ENCODE peak calls at places on chromosomes 11 and 22, in four cellular contexts. One of them, this sample, is unnamed.

GRCh38 chr22:39084666-39085065 is 7.6 kb downstream of the APOBEC3G start:
- DNase-seq in GM23338: no peak
- DNase-seq in hepatocyte: no peak
- DNase-seq in IMR-90: no peak
- DNase-seq in this sample: no peak

GRCh38 chr11:13140028-13140870 is 131.1 kb downstream of the RASSF10 start:
- DNase-seq in GM23338: no peak
- DNase-seq in IMR-90: peak; percentile 26
- DNase-seq in hepatocyte: peak; percentile 89
- DNase-seq in this sample: no peak

GRCh38 chr11:44765026-44765595 is 38.3 kb downstream of the TSPAN18 start:
- DNase-seq in GM23338: no peak
- DNase-seq in hepatocyte: no peak
- DNase-seq in IMR-90: no peak
- DNase-seq in this sample: no peak

GRCh38 chr11:6626971-6627761 is 7.9 kb upstream of the TPP1 start:
- DNase-seq in IMR-90: no peak
- DNase-seq in GM23338: no peak
- DNase-seq in hepatocyte: no peak
- DNase-seq in this sample: no peak

GRCh38 chr11:131025020-131025419 is 108.7 kb upstream of the SNX19 start:
- DNase-seq in IMR-90: peak; percentile 72
- DNase-seq in hepatocyte: peak; percentile 48
- DNase-seq in GM23338: peak; percentile 85
- DNase-seq in this sample: no peak

GRCh38 chr11:74839445-74839844 is 90.8 kb downstream of the RNF169 start:
- DNase-seq in IMR-90: no peak
- DNase-seq in GM23338: no peak
- DNase-seq in hepatocyte: no peak
- DNase-seq in this sample: no peak

GRCh38 chr22:44068422-44069191 is 44.5 kb downstream of the PARVB start:
- DNase-seq in hepatocyte: no peak
- DNase-seq in IMR-90: no peak
- DNase-seq in GM23338: no peak
- DNase-seq in this sample: no peak

GRCh38 chr11:120219935-120220746 is 9.3 kb downstream of the OAF start:
- DNase-seq in GM23338: no peak
- DNase-seq in IMR-90: no peak
- DNase-seq in hepatocyte: no peak
- DNase-seq in this sample: no peak

GRCh38 chr11:126636911-126637799 is 281.7 kb downstream of the ST3GAL4 start:
- DNase-seq in hepatocyte: no peak
- DNase-seq in GM23338: no peak
- DNase-seq in IMR-90: peak; percentile 85
- DNase-seq in this sample: no peak

GRCh38 chr11:44731685-44732411 is 5.1 kb downstream of the TSPAN18 start:
- DNase-seq in GM23338: peak; percentile 51
- DNase-seq in hepatocyte: no peak
- DNase-seq in IMR-90: no peak
- DNase-seq in this sample: no peak

GRCh38 chr22:21816787-21817496 is 50.5 kb downstream of the MAPK1 start:
- DNase-seq in GM23338: no peak
- DNase-seq in hepatocyte: peak; percentile 36
- DNase-seq in IMR-90: peak; percentile 95
- DNase-seq in this sample: peak; percentile 83

GRCh38 chr11:33257160-33257896 is at the start of gene HIPK3:
- DNase-seq in GM23338: peak; percentile 88
- DNase-seq in hepatocyte: peak; percentile 95
- DNase-seq in IMR-90: peak; percentile 68
- DNase-seq in this sample: peak; percentile 91

GRCh38 chr22:50739894-50740293 is 1.9 kb downstream of the ACR start:
- DNase-seq in IMR-90: no peak
- DNase-seq in GM23338: no peak
- DNase-seq in hepatocyte: no peak
- DNase-seq in this sample: no peak

GRCh38 chr22:29302402-29302680 is 4.1 kb upstream of the GAS2L1 start:
- DNase-seq in IMR-90: no peak
- DNase-seq in hepatocyte: no peak
- DNase-seq in GM23338: no peak
- DNase-seq in this sample: no peak

GRCh38 chr11:12284321-12285050 is 92.9 kb upstream of the PARVA start:
- DNase-seq in IMR-90: peak; percentile 70
- DNase-seq in GM23338: no peak
- DNase-seq in hepatocyte: no peak
- DNase-seq in this sample: no peak

GRCh38 chr11:28243596-28243995 is 135.4 kb downstream of the METTL15 start:
- DNase-seq in hepatocyte: no peak
- DNase-seq in IMR-90: peak; percentile 14
- DNase-seq in GM23338: no peak
- DNase-seq in this sample: no peak

GRCh38 chr22:32528316-32528715 is 53.7 kb downstream of the FBXO7 start:
- DNase-seq in IMR-90: no peak
- DNase-seq in hepatocyte: no peak
- DNase-seq in GM23338: no peak
- DNase-seq in this sample: no peak

GRCh38 chr11:68469642-68470041 is 9.1 kb downstream of the PPP6R3 start:
- DNase-seq in GM23338: no peak
- DNase-seq in IMR-90: no peak
- DNase-seq in hepatocyte: no peak
- DNase-seq in this sample: no peak

GRCh38 chr11:114218508-114218907 is 77.7 kb upstream of the NNMT start:
- DNase-seq in hepatocyte: no peak
- DNase-seq in IMR-90: no peak
- DNase-seq in GM23338: no peak
- DNase-seq in this sample: no peak

GRCh38 chr11:60987577-60988277 is 16.2 kb downstream of the CD6 start:
- DNase-seq in IMR-90: no peak
- DNase-seq in hepatocyte: no peak
- DNase-seq in GM23338: no peak
- DNase-seq in this sample: no peak

GRCh38 chr11:41879186-41879738 is 419.8 kb upstream of the LRRC4C start:
- DNase-seq in hepatocyte: no peak
- DNase-seq in IMR-90: no peak
- DNase-seq in GM23338: no peak
- DNase-seq in this sample: no peak

GRCh38 chr22:28810839-28811491 is 10.6 kb upstream of the XBP1 start:
- DNase-seq in GM23338: no peak
- DNase-seq in hepatocyte: no peak
- DNase-seq in IMR-90: no peak
- DNase-seq in this sample: no peak

GRCh38 chr11:33674035-33674814 is 26.4 kb downstream of the C11orf91 start:
- DNase-seq in hepatocyte: no peak
- DNase-seq in IMR-90: peak; percentile 86
- DNase-seq in GM23338: no peak
- DNase-seq in this sample: no peak

GRCh38 chr11:114160884-114161283 is 101.4 kb downstream of the ZBTB16 start:
- DNase-seq in hepatocyte: no peak
- DNase-seq in GM23338: no peak
- DNase-seq in IMR-90: no peak
- DNase-seq in this sample: no peak

GRCh38 chr11:132658004-132658403 is 874.3 kb downstream of the OPCML start:
- DNase-seq in hepatocyte: no peak
- DNase-seq in IMR-90: no peak
- DNase-seq in GM23338: no peak
- DNase-seq in this sample: no peak

GRCh38 chr11:121881806-121882205 is 234.2 kb downstream of the BLID start:
- DNase-seq in hepatocyte: no peak
- DNase-seq in GM23338: no peak
- DNase-seq in IMR-90: peak; percentile 91
- DNase-seq in this sample: no peak

GRCh38 chr11:117058761-117059233 is 39.4 kb downstream of the SIK3 start:
- DNase-seq in GM23338: peak; percentile 47
- DNase-seq in IMR-90: peak; percentile 68
- DNase-seq in hepatocyte: no peak
- DNase-seq in this sample: no peak

GRCh38 chr11:117860139-117860538 is 16.3 kb downstream of the FXYD6 start:
- DNase-seq in GM23338: no peak
- DNase-seq in hepatocyte: no peak
- DNase-seq in IMR-90: no peak
- DNase-seq in this sample: no peak

GRCh38 chr22:24592846-24593809 is at the start of gene LRRC75B:
- DNase-seq in GM23338: peak; percentile 92
- DNase-seq in IMR-90: peak; percentile 85
- DNase-seq in hepatocyte: peak; percentile 93
- DNase-seq in this sample: peak; percentile 81

GRCh38 chr11:61541568-61541967 is 33.0 kb downstream of the LRRC10B start:
- DNase-seq in GM23338: peak; percentile 80
- DNase-seq in hepatocyte: no peak
- DNase-seq in IMR-90: peak; percentile 52
- DNase-seq in this sample: peak; percentile 58

GRCh38 chr11:73217810-73218105 is 323 bp upstream of the P2RY2 start:
- DNase-seq in hepatocyte: no peak
- DNase-seq in IMR-90: no peak
- DNase-seq in GM23338: no peak
- DNase-seq in this sample: no peak
- H3K4me3 ChIP-seq in hepatocyte: peak overlapping the region; percentile 35
- H3K4me3 ChIP-seq in IMR-90: no peak overlapping the region
- H3K4me3 ChIP-seq in GM23338: peak overlapping the region; percentile 70
- H3K4me3 ChIP-seq in this sample: no peak overlapping the region

DNA sequence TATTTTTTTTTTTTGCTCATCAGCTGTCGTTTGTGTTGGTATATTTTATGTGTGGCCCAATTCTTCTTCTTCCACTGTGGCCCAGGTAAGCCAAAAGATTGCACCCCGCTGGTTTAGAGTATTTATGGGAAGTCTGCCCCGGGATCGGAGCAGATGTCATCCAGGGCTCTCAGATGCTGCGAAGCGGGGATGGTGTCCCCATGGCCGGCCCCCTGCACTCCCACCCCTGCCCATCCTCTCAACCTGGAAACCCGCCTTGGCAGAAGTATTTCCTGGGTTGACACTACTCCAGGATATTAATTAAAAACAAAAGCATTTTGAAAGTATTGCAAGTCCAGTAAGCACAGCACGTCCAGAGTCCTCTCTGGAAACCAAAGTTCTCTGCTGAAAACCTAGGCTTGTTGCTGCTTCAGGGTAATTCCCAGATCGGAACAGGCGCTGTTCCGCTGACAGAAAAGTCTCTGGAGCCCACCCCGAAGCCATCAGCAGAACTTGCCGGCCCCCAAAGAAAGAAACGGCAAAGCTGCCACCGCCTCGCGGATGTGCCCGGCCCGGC is 833 bp downstream of the SCUBE2 start:
- DNase-seq in hepatocyte: no peak
- DNase-seq in IMR-90: no peak
- DNase-seq in GM23338: peak; percentile 21
- DNase-seq in this sample: no peak
- H2AFZ ChIP-seq in hepatocyte: peak overlapping the region; percentile 71
- H2AFZ ChIP-seq in IMR-90: peak overlapping the region; percentile 58
- H2AFZ ChIP-seq in GM23338: peak overlapping the region; percentile 93
- H2AFZ ChIP-seq in this sample: no peak overlapping the region

DNA sequence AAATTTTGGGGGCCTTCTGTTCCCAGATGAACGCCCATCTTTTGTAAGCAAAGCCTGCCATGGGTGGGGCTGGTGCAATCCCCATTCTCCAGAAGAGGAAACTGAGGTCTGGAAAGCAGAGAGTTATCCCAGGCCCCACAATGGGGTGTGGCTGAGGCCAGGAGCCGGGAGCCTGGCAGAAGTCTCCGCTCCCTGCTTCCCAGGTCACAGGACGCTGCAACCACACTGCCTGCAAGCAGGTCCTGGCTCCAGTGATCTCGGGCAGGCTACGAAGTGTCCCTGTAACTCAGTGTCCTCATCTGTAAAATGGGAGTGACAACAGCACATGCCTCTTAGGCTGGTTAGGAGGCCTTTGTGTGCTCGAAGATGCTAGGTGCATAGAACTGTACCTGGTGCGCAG is 1.7 kb downstream of the PLCB3 start:
- DNase-seq in GM23338: no peak
- DNase-seq in IMR-90: no peak
- DNase-seq in hepatocyte: no peak
- DNase-seq in this sample: no peak
- H3K4me3 ChIP-seq in GM23338: peak overlapping the region; percentile 94
- H3K4me3 ChIP-seq in IMR-90: no peak overlapping the region
- H3K4me3 ChIP-seq in hepatocyte: no peak overlapping the region
- H3K4me3 ChIP-seq in this sample: peak overlapping the region; percentile 95

DNA sequence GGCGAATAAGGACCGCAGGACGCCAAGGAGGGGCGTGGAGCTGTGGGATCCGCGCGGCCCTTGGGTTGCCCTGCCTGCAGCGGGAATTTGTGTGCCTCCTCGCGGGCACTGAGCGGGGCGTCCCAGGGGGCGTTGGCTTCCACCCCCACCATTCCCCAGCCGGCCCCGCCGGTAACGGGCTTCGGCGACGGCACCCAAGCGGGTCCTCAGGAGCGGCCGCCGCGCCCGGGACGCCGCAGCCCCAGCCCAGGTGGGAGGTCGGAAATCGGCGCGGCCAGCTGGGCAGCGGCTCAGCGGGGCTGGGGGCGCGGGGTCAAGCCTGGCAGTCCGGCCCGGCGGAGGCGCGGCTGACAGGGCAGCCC is 320 bp downstream of the CLTCL1 start:
- DNase-seq in hepatocyte: peak; percentile 63
- DNase-seq in GM23338: peak; percentile 50
- DNase-seq in IMR-90: no peak
- DNase-seq in this sample: no peak
- H2AFZ ChIP-seq in hepatocyte: peak overlapping the region; percentile 95
- H2AFZ ChIP-seq in GM23338: peak overlapping the region; percentile 97
- H2AFZ ChIP-seq in IMR-90: peak overlapping the region; percentile 96
- H2AFZ ChIP-seq in this sample: peak overlapping the region; percentile 79

DNA sequence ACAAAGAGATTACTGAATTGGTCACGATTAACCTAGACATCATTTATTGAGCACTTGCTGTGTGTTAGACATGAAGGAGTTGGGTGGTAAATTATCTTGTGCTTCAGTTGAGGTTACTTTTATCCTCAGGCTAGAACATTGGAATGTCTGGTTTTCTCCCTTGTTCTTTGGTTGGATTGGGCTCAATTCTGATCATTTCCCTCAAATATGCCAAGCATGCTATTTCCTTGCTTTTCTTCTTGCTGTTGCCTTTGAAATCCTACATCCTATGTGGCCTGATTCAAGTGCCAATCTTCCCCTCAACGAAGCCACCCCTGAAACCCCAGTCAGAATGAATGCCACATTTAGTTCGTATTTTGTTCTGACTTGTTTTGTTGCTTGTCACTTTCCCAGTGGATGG is 65.8 kb downstream of the DEUP1 start:
- DNase-seq in hepatocyte: no peak
- DNase-seq in GM23338: peak; percentile 30
- DNase-seq in IMR-90: no peak
- DNase-seq in this sample: no peak
- H3K4me3 ChIP-seq in hepatocyte: no peak overlapping the region
- H3K4me3 ChIP-seq in GM23338: no peak overlapping the region
- H3K4me3 ChIP-seq in IMR-90: no peak overlapping the region
- H3K4me3 ChIP-seq in this sample: no peak overlapping the region

DNA sequence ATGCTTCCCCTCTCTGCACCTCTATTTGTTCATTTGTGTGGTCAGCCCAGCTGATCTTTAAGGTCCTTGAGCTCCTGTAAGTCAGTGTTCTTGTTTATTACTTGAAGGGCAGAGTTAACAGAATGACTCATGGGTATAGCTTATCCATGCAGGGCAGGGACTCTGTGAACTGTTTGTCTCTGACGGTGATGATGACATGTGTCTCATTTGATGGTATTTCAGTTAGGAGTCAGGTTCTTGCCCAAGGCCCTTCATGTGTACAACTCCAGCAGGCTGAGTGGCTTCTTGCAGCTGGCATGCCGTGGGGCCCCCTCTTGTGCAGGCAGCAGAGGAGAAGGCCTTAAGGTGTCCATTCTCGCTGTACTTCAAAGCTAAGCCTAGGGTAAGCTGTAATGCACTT is 165.1 kb downstream of the DBX1 start:
- DNase-seq in hepatocyte: peak; percentile 78
- DNase-seq in IMR-90: peak; percentile 97
- DNase-seq in GM23338: no peak
- DNase-seq in this sample: no peak
- H2AFZ ChIP-seq in hepatocyte: no peak overlapping the region
- H2AFZ ChIP-seq in IMR-90: no peak overlapping the region
- H2AFZ ChIP-seq in GM23338: no peak overlapping the region
- H2AFZ ChIP-seq in this sample: no peak overlapping the region

This sample was measured in Karpas-422.